ENCODE peak calls at places on chromosomes 3 and 15, in five cellular contexts. G is hepatocyte; Z is CD8-positive, alpha-beta T cell; K is GM23338; E is right atrium auricular region. X is an unnamed sample.
A peak's percentile ranks its signal among the peaks of the same experiment; 100 is the strongest.

GRCh38 chr3:13532085-13532484 is 16.8 kb upstream of the FBLN2 start:
- DNase-seq in E (no peak), K (no peak), G (no peak), Z (no peak), X (no peak)

GRCh38 chr3:60657972-60658371 is 593.3 kb downstream of the FHIT start:
- DNase-seq in G (no peak), E (no peak), K (no peak), Z (no peak), X (no peak)

GRCh38 chr3:129605593-129606521 is 619 bp downstream of the PLXND1 start:
- DNase-seq in Z (peak; percentile 25), E (no peak), G (peak; percentile 72), K (no peak), X (peak; percentile 52)

GRCh38 chr3:63387568-63387967 is 109.5 kb downstream of the SYNPR start:
- DNase-seq in G (no peak), E (no peak), K (no peak), Z (no peak), X (no peak)

GRCh38 chr15:37031198-37031597 is 69.2 kb downstream of the MEIS2 start:
- DNase-seq in Z (no peak), E (no peak), K (no peak), G (no peak), X (no peak)

GRCh38 chr3:196207833-196208607 is 3.2 kb downstream of the ZDHHC19 start:
- DNase-seq in K (peak; percentile 95), G (peak; percentile 66), E (no peak), Z (peak; percentile 41), X (no peak)

GRCh38 chr3:65867463-65868210 is 171.1 kb downstream of the MAGI1 start:
- DNase-seq in K (no peak), Z (no peak), G (no peak), E (no peak), X (peak; percentile 28)

GRCh38 chr15:26197719-26198118 is 334.6 kb upstream of the ATP10A start:
- DNase-seq in Z (no peak), G (no peak), K (no peak), E (no peak), X (peak; percentile 52)

GRCh38 chr3:177358968-177359600 is 161.8 kb upstream of the TBL1XR1 start:
- DNase-seq in K (peak; percentile 80), G (peak; percentile 72), Z (peak; percentile 21), E (no peak), X (peak; percentile 53)

GRCh38 chr3:43752908-43753307 is 62.2 kb downstream of the ABHD5 start:
- DNase-seq in E (no peak), G (no peak), K (no peak), Z (no peak), X (no peak)

GRCh38 chr3:190486201-190486865 is 27.6 kb upstream of the IL1RAP start:
- DNase-seq in E (no peak), Z (no peak), G (no peak), K (peak; percentile 26), X (no peak)

GRCh38 chr15:33623010-33623409 is 312.2 kb downstream of the RYR3 start:
- DNase-seq in G (no peak), K (peak; percentile 41), Z (no peak), E (no peak), X (no peak)

GRCh38 chr3:127211118-127212060 is 18.5 kb downstream of the PRR23E start:
- DNase-seq in E (peak; percentile 30), K (no peak), G (no peak), Z (no peak), X (no peak)

GRCh38 chr3:115862099-115862498 is 238.8 kb downstream of the GAP43 start:
- DNase-seq in K (no peak), Z (no peak), E (no peak), G (no peak), X (peak; percentile 37)

GRCh38 chr3:31624054-31624709 is 91.5 kb downstream of the STT3B start:
- DNase-seq in Z (no peak), G (no peak), K (peak; percentile 10), E (no peak), X (no peak)

GRCh38 chr3:113499081-113499480 is 15.9 kb downstream of the SPICE1 start:
- DNase-seq in Z (no peak), G (no peak), K (no peak), E (no peak), X (no peak)

GRCh38 chr15:27028836-27029482 is 58.0 kb downstream of the GABRG3 start:
- DNase-seq in G (no peak), E (no peak), K (no peak), Z (no peak), X (no peak)

GRCh38 chr3:149180057-149180573 is 41.5 kb downstream of the CP start:
- DNase-seq in K (no peak), Z (no peak), G (peak; percentile 71), E (peak; percentile 96), X (no peak)

GRCh38 chr15:31128919-31129768 is 27.6 kb upstream of the TRPM1 start:
- DNase-seq in K (peak; percentile 82), Z (peak; percentile 71), G (peak; percentile 79), E (peak; percentile 77), X (peak; percentile 72)

GRCh38 chr15:52464478-52464877 is 64.2 kb downstream of the MYO5A start:
- DNase-seq in G (no peak), K (no peak), E (no peak), Z (no peak), X (no peak)

GRCh38 chr15:48688493-48688892 is 43.0 kb upstream of the FBN1 start:
- DNase-seq in G (no peak), K (no peak), Z (no peak), E (no peak), X (no peak)

GRCh38 chr15:69782809-69783208 is 314.9 kb downstream of the TLE3 start:
- DNase-seq in E (peak; percentile 46), Z (no peak), G (peak; percentile 72), K (no peak), X (peak; percentile 26)

GRCh38 chr3:31862861-31863260 is 118.2 kb downstream of the OSBPL10 start:
- DNase-seq in G (no peak), K (no peak), Z (no peak), E (no peak), X (no peak)

GRCh38 chr3:136839556-136839931 is 20.6 kb downstream of the SLC35G2 start:
- DNase-seq in Z (no peak), K (no peak), E (no peak), G (no peak), X (no peak)

GRCh38 chr3:48599077-48599501 is 4.0 kb upstream of the COL7A1 start:
- DNase-seq in G (no peak), E (no peak), K (no peak), Z (no peak), X (no peak)

GRCh38 chr3:9820543-9820942 is 10.5 kb downstream of the TTLL3 start:
- DNase-seq in E (no peak), Z (no peak), G (no peak), K (no peak), X (no peak)

DNA sequence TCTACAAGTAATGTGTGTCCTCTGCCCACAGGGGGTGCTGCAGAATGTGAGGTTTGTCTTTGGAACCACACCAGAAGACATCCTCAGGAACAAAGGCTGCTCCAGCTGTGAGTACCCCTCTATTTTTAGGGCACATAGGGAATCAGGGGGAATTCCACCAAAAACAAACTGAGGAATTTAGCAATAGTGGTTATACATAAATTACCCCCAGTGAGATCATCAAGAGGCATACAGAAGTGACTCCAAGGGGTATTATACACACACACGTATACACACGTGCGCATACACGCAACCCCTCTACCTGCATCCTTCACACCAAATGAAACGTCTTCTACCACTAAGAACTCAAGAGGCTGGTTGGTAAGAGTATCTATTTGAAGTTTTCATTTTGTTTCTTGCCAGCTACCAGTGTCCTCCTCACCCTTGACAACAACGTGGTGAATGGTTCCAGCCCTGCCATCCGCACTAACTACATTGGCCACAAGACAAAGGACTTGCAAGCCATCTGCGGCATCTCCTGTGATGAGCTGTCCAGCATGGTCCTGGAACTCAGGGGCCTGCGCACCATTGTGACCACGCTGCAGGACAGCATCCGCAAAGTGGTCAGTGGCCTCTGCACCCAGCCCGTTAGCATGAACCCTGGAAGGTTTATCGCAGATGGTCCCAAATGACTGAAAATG is 2.8 kb downstream of the THBS1 start:
- DNase-seq in E (no peak), K (peak; percentile 68), Z (no peak), G (peak; percentile 48), X (peak; percentile 20)
- TF ChIP-seq CTCF in E (peak; percentile 33), K (peak; percentile 60), Z (peak; percentile 21), G (peak; percentile 38), X (peak; percentile 40)

GRCh38 chr3:71443332-71443731 is 140.2 kb downstream of the FOXP1 start:
- DNase-seq in K (no peak), Z (no peak), E (no peak), G (no peak), X (no peak)
- H3K4me3 ChIP-seq in K (no peak overlapping the region), Z (peak overlapping the region; percentile 6), E (no peak overlapping the region), G (no peak overlapping the region), X (no peak overlapping the region)

GRCh38 chr15:63408514-63408913 is 26.9 kb upstream of the CA12 start:
- DNase-seq in K (no peak), G (no peak), E (no peak), Z (no peak), X (no peak)
- H3K27ac ChIP-seq in K (no peak overlapping the region), G (no peak overlapping the region), E (no peak overlapping the region), Z (no peak overlapping the region), X (no peak overlapping the region)

DNA sequence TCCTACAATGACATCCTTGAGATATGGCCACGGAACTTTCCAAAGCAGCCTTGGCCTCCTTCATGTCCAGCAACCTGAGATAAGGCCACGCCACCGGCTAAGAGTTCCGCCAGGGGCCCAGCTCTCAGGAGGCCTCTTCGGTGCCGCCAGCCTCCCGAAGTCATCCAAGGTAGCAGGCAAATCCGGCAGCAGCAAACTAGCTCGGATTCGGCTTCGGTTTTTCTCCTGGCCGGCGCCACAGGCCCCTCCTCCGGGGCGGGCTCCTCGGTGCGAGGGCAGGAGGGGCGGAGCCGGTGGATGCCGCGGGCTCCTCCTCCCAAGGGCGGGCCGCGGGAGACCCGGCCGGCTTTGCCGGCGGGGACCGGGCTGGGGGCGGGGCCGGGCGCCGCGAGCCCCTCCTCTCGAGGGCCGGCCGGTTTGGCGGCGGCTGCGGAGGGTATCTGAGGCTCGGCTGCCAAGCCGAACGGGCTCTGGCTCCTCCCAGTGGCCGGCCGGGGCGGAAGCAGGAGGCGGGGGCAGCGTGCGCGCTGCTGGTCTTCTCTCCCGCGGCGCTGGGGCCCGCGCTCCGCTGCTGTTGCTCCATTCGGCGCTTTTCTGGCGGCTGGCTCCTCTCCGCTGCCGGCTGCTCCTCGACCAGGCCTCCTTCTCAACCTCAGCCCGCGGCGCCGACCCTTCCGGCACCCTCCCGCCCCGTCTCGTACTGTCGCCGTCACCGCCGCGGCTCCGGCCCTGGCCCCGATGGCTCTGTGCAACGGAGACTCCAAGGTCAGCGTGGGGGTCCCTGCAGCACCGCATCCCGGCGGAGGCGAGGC is at the start of gene GMPS:
- DNase-seq in G (peak; percentile 98), E (peak; percentile 86), K (peak; percentile 95), Z (peak; percentile 95), X (peak; percentile 95)
- TF ChIP-seq CTCF in G (peak; percentile 62), E (no peak), K (peak; percentile 78), Z (peak; percentile 32), X (peak; percentile 67)

GRCh38 chr3:52681610-52682009 is 4.1 kb downstream of the PBRM1 start:
- DNase-seq in G (no peak), E (no peak), K (no peak), Z (no peak), X (no peak)
- H3K4me3 ChIP-seq in G (no peak overlapping the region), E (no peak overlapping the region), K (no peak overlapping the region), Z (no peak overlapping the region), X (no peak overlapping the region)